ENCODE peak calls at places on chromosomes 1 and 21, in eight cellular contexts. Y is CD8-positive, alpha-beta T cell; E is psoas muscle; N is choroid plexus epithelial cell; D is mesothelial cell of epicardium; R is fibroblast of lung; F is fibroblast of mammary gland; P is kidney epithelial cell. V is an unnamed sample.

GRCh38 chr1:34164510-34165381 is at the start of gene CSMD2:
- DNase-seq in F (peak), P (no peak), E (peak), Y (no peak), D (peak), R (peak), N (peak), V (peak)

GRCh38 chr1:164836614-164837018 is 277.6 kb downstream of the PBX1 start:
- DNase-seq in P (no peak), N (no peak), E (no peak), R (no peak), D (no peak), Y (no peak), F (no peak), V (no peak)

GRCh38 chr1:21716169-21716568 is 47.0 kb upstream of the RAP1GAP start:
- DNase-seq in Y (no peak), R (no peak), P (no peak), D (no peak), N (no peak), F (no peak), E (no peak), V (no peak)

GRCh38 chr21:44527983-44528633 is 11.9 kb downstream of the KRTAP10-1 start:
- DNase-seq in F (no peak), D (no peak), N (no peak), Y (no peak), R (no peak), E (peak), P (no peak), V (no peak)

GRCh38 chr1:228873714-228874113 is 138.4 kb downstream of the RHOU start:
- DNase-seq in P (no peak), D (no peak), F (no peak), N (no peak), E (no peak), R (no peak), Y (no peak), V (no peak)

GRCh38 chr1:59043796-59044195 is 253.1 kb upstream of the FGGY start:
- DNase-seq in E (peak), N (peak), F (peak), Y (no peak), D (no peak), R (peak), P (no peak), V (no peak)

GRCh38 chr1:15966956-15967344 is 9.0 kb downstream of the ZBTB17 start:
- DNase-seq in F (no peak), Y (no peak), N (no peak), E (no peak), D (no peak), P (no peak), R (no peak), V (no peak)

GRCh38 chr1:197471248-197472035 is 203.4 kb downstream of the CRB1 start:
- DNase-seq in R (peak), N (peak), E (no peak), Y (no peak), P (no peak), F (no peak), D (no peak), V (no peak)

GRCh38 chr1:94463765-94464330 is 45.7 kb downstream of the ABCD3 start:
- DNase-seq in E (no peak), P (peak), N (peak), D (no peak), Y (no peak), F (peak), R (peak), V (no peak)

GRCh38 chr1:233237623-233238022 is 57.9 kb downstream of the PCNX2 start:
- DNase-seq in R (no peak), F (no peak), E (no peak), N (no peak), D (no peak), Y (no peak), P (no peak), V (no peak)

GRCh38 chr1:54774820-54775498 is 10.6 kb upstream of the PARS2 start:
- DNase-seq in E (no peak), R (peak), F (peak), D (no peak), P (no peak), Y (no peak), N (peak), V (no peak)

GRCh38 chr1:224211262-224211962 is 28.4 kb downstream of the DEGS1 start:
- DNase-seq in Y (no peak), P (no peak), F (peak), D (no peak), E (no peak), R (peak), N (peak), V (no peak)

GRCh38 chr1:11940260-11940921 is 5.9 kb downstream of the PLOD1 start:
- DNase-seq in P (no peak), N (no peak), F (no peak), Y (no peak), E (no peak), D (no peak), R (no peak), V (no peak)

GRCh38 chr1:27301582-27302199 is 20.3 kb upstream of the TMEM222 start:
- DNase-seq in D (no peak), E (no peak), N (no peak), R (no peak), P (no peak), F (no peak), Y (no peak), V (no peak)

GRCh38 chr1:19390166-19390850 is 78.2 kb downstream of the SLC66A1 start:
- DNase-seq in Y (no peak), R (no peak), E (no peak), D (no peak), P (no peak), F (no peak), N (peak), V (no peak)

GRCh38 chr1:96843196-96843595 is 121.6 kb downstream of the PTBP2 start:
- DNase-seq in R (peak), E (no peak), N (peak), P (peak), Y (no peak), F (peak), D (no peak), V (no peak)

GRCh38 chr1:28577052-28577678 is 14.9 kb upstream of the RAB42 start:
- DNase-seq in Y (no peak), R (no peak), F (peak), D (no peak), E (no peak), N (no peak), P (no peak), V (no peak)

GRCh38 chr1:67760030-67760821 is 73.0 kb downstream of the GNG12 start:
- DNase-seq in P (peak), N (peak), F (peak), E (peak), D (peak), Y (peak), R (peak), V (peak)

GRCh38 chr1:99005142-99005491 is 456 bp upstream of the PLPPR5 start:
- DNase-seq in N (peak), E (no peak), P (no peak), D (peak), R (peak), F (no peak), Y (no peak), V (no peak)

GRCh38 chr1:80218112-80218511 is 1211.6 kb upstream of the ADGRL4 start:
- DNase-seq in N (peak), P (peak), D (no peak), Y (no peak), R (peak), F (peak), E (no peak), V (no peak)

GRCh38 chr1:201299968-201300367 is 16.7 kb downstream of the PKP1 start:
- DNase-seq in R (peak), N (no peak), E (no peak), P (no peak), F (peak), Y (no peak), D (no peak), V (no peak)

GRCh38 chr1:32919811-32920733 is 18.9 kb upstream of the TMEM54 start:
- DNase-seq in R (peak), F (peak), E (peak), D (no peak), N (peak), P (peak), Y (no peak), V (no peak)

GRCh38 chr1:200442537-200443169 is 32.8 kb upstream of the ZNF281 start:
- DNase-seq in E (no peak), P (no peak), D (no peak), R (no peak), N (no peak), F (no peak), Y (no peak), V (no peak)

GRCh38 chr21:15066231-15066577 is 1.4 kb upstream of the NRIP1 start:
- DNase-seq in F (no peak), N (no peak), P (no peak), E (no peak), D (no peak), Y (no peak), R (no peak), V (no peak)

GRCh38 chr1:64553285-64553684 is 83.4 kb downstream of the CACHD1 start:
- DNase-seq in R (no peak), D (no peak), F (no peak), E (no peak), N (no peak), Y (no peak), P (no peak), V (no peak)

GRCh38 chr1:230047114-230047865 is 19.7 kb upstream of the GALNT2 start:
- DNase-seq in R (peak), F (no peak), P (peak), D (no peak), N (peak), Y (no peak), E (no peak), V (no peak)

GRCh38 chr1:193614817-193615216 is 428.4 kb upstream of the B3GALT2 start:
- DNase-seq in D (no peak), N (peak), E (no peak), F (peak), Y (no peak), R (peak), P (peak), V (no peak)

GRCh38 chr1:173364827-173365226 is 112.3 kb upstream of the PRDX6 start:
- DNase-seq in F (no peak), E (no peak), Y (no peak), R (no peak), D (no peak), P (no peak), N (no peak), V (no peak)

GRCh38 chr1:28671254-28671780 is 2.7 kb downstream of the GMEB1 start:
- DNase-seq in E (no peak), F (no peak), N (no peak), D (no peak), P (no peak), R (no peak), Y (no peak), V (no peak)

GRCh38 chr1:151680391-151680790 is 36.2 kb downstream of the CELF3 start:
- DNase-seq in Y (no peak), D (no peak), P (peak), R (peak), N (peak), E (no peak), F (peak), V (no peak)

GRCh38 chr1:8238141-8239038 is 79.5 kb upstream of the SLC45A1 start:
- DNase-seq in N (peak), E (peak), P (peak), F (peak), D (no peak), Y (no peak), R (peak), V (no peak)

GRCh38 chr1:201710632-201711031 is 118.3 kb upstream of the IPO9 start:
- DNase-seq in P (no peak), R (no peak), N (no peak), Y (no peak), E (no peak), F (peak), D (no peak), V (no peak)

GRCh38 chr1:203526572-203526971 is 32.6 kb downstream of the OPTC start:
- DNase-seq in E (no peak), D (no peak), Y (no peak), N (no peak), P (no peak), R (no peak), F (no peak), V (no peak)

GRCh38 chr1:217089239-217090014 is 366.2 kb upstream of the ESRRG start:
- DNase-seq in R (peak), E (peak), N (peak), D (peak), P (no peak), F (peak), Y (no peak), V (peak)

GRCh38 chr1:155978325-155978972 is at the start of gene ARHGEF2:
- DNase-seq in Y (peak), P (no peak), E (peak), N (no peak), D (peak), R (peak), F (peak), V (peak)
- TF ChIP-seq CTCF in Y (no peak), P (peak), E (no peak), N (peak), D (no peak), R (peak), F (no peak), V (peak)

GRCh38 chr1:210525759-210526158 is 197.1 kb downstream of the HHAT start:
- DNase-seq in D (no peak), R (no peak), E (no peak), N (no peak), F (no peak), P (no peak), Y (no peak), V (no peak)

GRCh38 chr1:210527091-210527490 is 198.4 kb downstream of the HHAT start:
- DNase-seq in N (no peak), E (no peak), Y (no peak), P (peak), R (peak), F (no peak), D (no peak), V (no peak)

GRCh38 chr1:210523830-210524229 is 195.1 kb downstream of the HHAT start:
- DNase-seq in F (no peak), R (no peak), D (no peak), E (no peak), Y (no peak), N (no peak), P (no peak), V (no peak)
- TF ChIP-seq CTCF in F (no peak), R (no peak), D (no peak), E (no peak), Y (no peak), N (no peak), P (no peak), V (no peak)

GRCh38 chr1:162755306-162755705 is 35.2 kb upstream of the HSD17B7 start:
- DNase-seq in N (no peak), D (no peak), F (peak), R (no peak), Y (no peak), E (no peak), P (no peak), V (no peak)
- TF ChIP-seq CTCF in N (no peak), D (no peak), F (no peak), R (no peak), Y (no peak), E (no peak), P (no peak), V (no peak)

DNA sequence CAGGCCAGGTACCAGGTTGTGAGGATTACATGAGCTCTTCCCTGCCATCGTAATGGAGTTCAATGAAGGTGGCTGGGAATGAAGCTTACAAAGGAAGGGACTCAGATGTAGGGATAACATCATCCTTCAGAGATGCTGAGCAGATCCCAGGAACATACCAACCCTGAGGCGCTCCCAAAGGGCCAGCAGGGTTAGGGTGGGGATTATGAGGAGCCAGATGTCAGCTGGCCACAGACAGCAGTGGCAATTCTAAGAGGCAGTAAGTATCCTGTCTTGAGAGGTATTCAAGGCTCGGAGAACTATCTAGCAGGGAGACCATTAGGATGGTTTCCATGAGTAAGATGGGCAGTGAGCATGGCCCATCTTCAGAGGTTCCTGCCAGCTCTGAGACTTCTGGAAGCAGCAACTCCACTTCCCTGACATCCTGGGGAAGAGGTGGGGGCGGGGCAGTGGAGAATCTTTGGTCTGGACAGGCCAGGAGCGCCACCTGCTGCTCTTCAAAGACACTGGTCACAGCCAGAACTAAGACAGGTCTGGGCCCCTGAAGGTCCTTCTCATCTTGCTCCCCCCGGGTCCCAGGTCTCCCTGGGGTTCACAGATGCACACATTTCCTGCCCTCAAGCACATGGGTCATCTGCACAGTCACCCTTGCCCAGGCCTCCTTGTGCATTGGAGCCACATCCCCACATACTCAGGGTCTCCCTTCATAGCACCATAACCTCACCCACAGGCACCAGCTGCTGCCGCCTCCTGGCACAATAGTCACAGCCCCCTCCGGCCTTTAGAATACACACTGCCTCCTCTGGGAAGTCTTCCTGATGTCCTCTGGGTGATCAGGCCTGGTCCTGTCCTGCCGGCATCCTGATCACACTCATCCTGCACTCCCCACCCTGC is 2.8 kb upstream of the SDC3 start:
- DNase-seq in E (peak), N (peak), R (peak), F (peak), P (peak), Y (peak), D (peak), V (peak)
- TF ChIP-seq CTCF in E (peak), N (peak), R (peak), F (peak), P (peak), Y (no peak), D (peak), V (peak)

GRCh38 chr1:215794151-215794550 is 227.0 kb downstream of the KCTD3 start:
- DNase-seq in N (no peak), F (no peak), P (no peak), E (no peak), Y (no peak), D (no peak), R (no peak), V (no peak)

GRCh38 chr1:215789981-215790380 is 222.9 kb downstream of the KCTD3 start:
- DNase-seq in R (no peak), D (no peak), Y (no peak), P (no peak), F (no peak), E (no peak), N (no peak), V (no peak)

GRCh38 chr1:215797859-215798258 is 230.8 kb downstream of the KCTD3 start:
- DNase-seq in Y (no peak), D (no peak), P (no peak), E (no peak), N (no peak), R (peak), F (peak), V (no peak)

DNA sequence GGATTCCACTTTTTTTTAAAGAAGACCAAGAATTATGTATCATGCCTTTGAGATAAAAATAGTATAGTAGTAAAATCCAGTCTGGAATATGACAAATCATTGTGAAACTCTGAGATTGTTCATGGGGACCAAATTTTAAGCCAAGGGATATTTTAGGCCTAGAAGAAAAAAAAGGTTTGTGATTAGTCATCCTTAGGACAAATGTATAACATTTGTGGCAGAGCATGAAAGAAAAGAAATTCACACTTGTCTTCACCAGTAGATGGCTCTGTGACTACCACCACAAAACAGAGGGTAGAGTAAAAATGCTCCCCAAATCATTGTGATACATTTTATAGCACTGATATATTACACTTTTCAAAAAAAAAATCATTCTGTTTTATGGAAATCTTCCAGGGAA is 226.1 kb downstream of the KCTD3 start:
- DNase-seq in P (no peak), Y (no peak), F (peak), R (peak), E (no peak), D (no peak), N (peak), V (no peak)
- TF ChIP-seq CTCF in P (peak), Y (no peak), F (peak), R (peak), E (no peak), D (no peak), N (peak), V (peak)

GRCh38 chr1:234978397-234979291 is 150.0 kb downstream of the TOMM20 start:
- DNase-seq in Y (peak), F (peak), N (peak), P (no peak), E (peak), D (no peak), R (peak), V (no peak)
- TF ChIP-seq CTCF in Y (no peak), F (peak), N (peak), P (no peak), E (no peak), D (no peak), R (no peak), V (no peak)